ENCODE peak calls at places on chromosomes 11 and 22, in eight cellular contexts. One of them, this sample, is unnamed.

GRCh38 chr11:15938362-15938725 is 418.0 kb downstream of the SOX6 start:
- DNase-seq in astrocyte of the cerebellum: no peak
- DNase-seq in Calu3: no peak
- DNase-seq in thoracic aorta: no peak
- DNase-seq in colonic mucosa: no peak
- DNase-seq in OCI-LY7: no peak
- DNase-seq in kidney: no peak
- DNase-seq in HFFc6: no peak
- DNase-seq in this sample: no peak

GRCh38 chr22:39094717-39095389 is 2.2 kb upstream of the APOBEC3H start:
- DNase-seq in astrocyte of the cerebellum: no peak
- DNase-seq in Calu3: no peak
- DNase-seq in thoracic aorta: no peak
- DNase-seq in colonic mucosa: no peak
- DNase-seq in OCI-LY7: no peak
- DNase-seq in kidney: no peak
- DNase-seq in HFFc6: no peak
- DNase-seq in this sample: no peak

GRCh38 chr11:22304337-22304961 is 33.7 kb upstream of the SLC17A6 start:
- DNase-seq in astrocyte of the cerebellum: peak
- DNase-seq in Calu3: no peak
- DNase-seq in thoracic aorta: no peak
- DNase-seq in colonic mucosa: no peak
- DNase-seq in OCI-LY7: peak
- DNase-seq in kidney: no peak
- DNase-seq in HFFc6: peak
- DNase-seq in this sample: no peak

GRCh38 chr11:103953797-103954495 is 82.5 kb upstream of the DDI1 start:
- DNase-seq in astrocyte of the cerebellum: no peak
- DNase-seq in Calu3: no peak
- DNase-seq in thoracic aorta: no peak
- DNase-seq in colonic mucosa: no peak
- DNase-seq in OCI-LY7: no peak
- DNase-seq in kidney: no peak
- DNase-seq in HFFc6: no peak
- DNase-seq in this sample: no peak

GRCh38 chr11:89491141-89491690 is at the start of gene NOX4:
- DNase-seq in astrocyte of the cerebellum: no peak
- DNase-seq in Calu3: no peak
- DNase-seq in thoracic aorta: peak
- DNase-seq in colonic mucosa: no peak
- DNase-seq in OCI-LY7: no peak
- DNase-seq in kidney: peak
- DNase-seq in HFFc6: peak
- DNase-seq in this sample: peak

GRCh38 chr22:26517429-26517828 is 5.2 kb upstream of the TFIP11 start:
- DNase-seq in astrocyte of the cerebellum: no peak
- DNase-seq in Calu3: no peak
- DNase-seq in thoracic aorta: no peak
- DNase-seq in colonic mucosa: no peak
- DNase-seq in OCI-LY7: no peak
- DNase-seq in kidney: no peak
- DNase-seq in HFFc6: no peak
- DNase-seq in this sample: no peak

GRCh38 chr22:25903294-25903693 is 161.3 kb downstream of the MYO18B start:
- DNase-seq in astrocyte of the cerebellum: no peak
- DNase-seq in Calu3: peak
- DNase-seq in thoracic aorta: no peak
- DNase-seq in colonic mucosa: no peak
- DNase-seq in OCI-LY7: no peak
- DNase-seq in kidney: no peak
- DNase-seq in HFFc6: no peak
- DNase-seq in this sample: peak

GRCh38 chr11:7300281-7300680 is 48.6 kb downstream of the SYT9 start:
- DNase-seq in astrocyte of the cerebellum: no peak
- DNase-seq in Calu3: no peak
- DNase-seq in thoracic aorta: no peak
- DNase-seq in colonic mucosa: no peak
- DNase-seq in OCI-LY7: no peak
- DNase-seq in kidney: no peak
- DNase-seq in HFFc6: no peak
- DNase-seq in this sample: no peak

GRCh38 chr11:27075192-27075591 is 34.6 kb downstream of the BBOX1 start:
- DNase-seq in astrocyte of the cerebellum: no peak
- DNase-seq in Calu3: no peak
- DNase-seq in thoracic aorta: no peak
- DNase-seq in colonic mucosa: no peak
- DNase-seq in OCI-LY7: no peak
- DNase-seq in kidney: no peak
- DNase-seq in HFFc6: peak
- DNase-seq in this sample: no peak

GRCh38 chr11:1729692-1730011 is 20.7 kb downstream of the IFITM10 start:
- DNase-seq in astrocyte of the cerebellum: no peak
- DNase-seq in Calu3: no peak
- DNase-seq in thoracic aorta: no peak
- DNase-seq in colonic mucosa: no peak
- DNase-seq in OCI-LY7: no peak
- DNase-seq in kidney: no peak
- DNase-seq in HFFc6: peak
- DNase-seq in this sample: no peak

GRCh38 chr11:33059331-33060007 is 20.1 kb downstream of the TCP11L1 start:
- DNase-seq in astrocyte of the cerebellum: no peak
- DNase-seq in Calu3: no peak
- DNase-seq in thoracic aorta: no peak
- DNase-seq in colonic mucosa: no peak
- DNase-seq in OCI-LY7: no peak
- DNase-seq in kidney: no peak
- DNase-seq in HFFc6: no peak
- DNase-seq in this sample: no peak

GRCh38 chr22:33853200-33854097 is 66.8 kb downstream of the LARGE1 start:
- DNase-seq in astrocyte of the cerebellum: peak
- DNase-seq in Calu3: peak
- DNase-seq in thoracic aorta: no peak
- DNase-seq in colonic mucosa: peak
- DNase-seq in OCI-LY7: peak
- DNase-seq in kidney: peak
- DNase-seq in HFFc6: peak
- DNase-seq in this sample: peak

GRCh38 chr11:100827934-100828661 is 141.0 kb downstream of the ARHGAP42 start:
- DNase-seq in astrocyte of the cerebellum: peak
- DNase-seq in Calu3: peak
- DNase-seq in thoracic aorta: no peak
- DNase-seq in colonic mucosa: no peak
- DNase-seq in OCI-LY7: peak
- DNase-seq in kidney: no peak
- DNase-seq in HFFc6: no peak
- DNase-seq in this sample: no peak
- TF ChIP-seq CTCF in astrocyte of the cerebellum: peak
- TF ChIP-seq CTCF in Calu3: no peak
- TF ChIP-seq CTCF in thoracic aorta: no peak
- TF ChIP-seq CTCF in colonic mucosa: no peak
- TF ChIP-seq CTCF in OCI-LY7: no peak
- TF ChIP-seq CTCF in kidney: peak
- TF ChIP-seq CTCF in HFFc6: peak
- TF ChIP-seq CTCF in this sample: no peak

DNA sequence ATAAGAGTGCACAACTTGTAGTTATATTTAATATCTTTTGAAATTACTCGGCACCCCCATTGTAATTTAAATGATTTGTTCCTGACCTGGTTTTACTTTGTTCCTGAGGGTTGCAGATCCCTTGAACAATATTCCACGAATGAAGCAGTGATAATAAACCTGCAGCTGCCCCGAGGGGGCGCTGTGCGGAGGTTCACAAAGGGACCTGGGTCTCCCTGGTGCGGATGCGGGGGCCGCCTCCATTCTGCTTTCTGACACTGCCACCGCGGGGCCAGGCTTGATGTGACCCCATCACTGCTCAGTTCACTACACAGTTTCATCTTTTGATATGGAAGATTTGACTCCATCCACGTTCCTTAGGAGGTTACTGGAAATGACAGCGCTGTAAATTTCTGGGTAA is 62.9 kb upstream of the PRODH start:
- DNase-seq in astrocyte of the cerebellum: no peak
- DNase-seq in Calu3: no peak
- DNase-seq in thoracic aorta: no peak
- DNase-seq in colonic mucosa: no peak
- DNase-seq in OCI-LY7: peak
- DNase-seq in kidney: no peak
- DNase-seq in HFFc6: no peak
- DNase-seq in this sample: peak
- TF ChIP-seq CTCF in astrocyte of the cerebellum: peak
- TF ChIP-seq CTCF in Calu3: no peak
- TF ChIP-seq CTCF in thoracic aorta: no peak
- TF ChIP-seq CTCF in colonic mucosa: no peak
- TF ChIP-seq CTCF in OCI-LY7: peak
- TF ChIP-seq CTCF in kidney: no peak
- TF ChIP-seq CTCF in HFFc6: peak
- TF ChIP-seq CTCF in this sample: peak

DNA sequence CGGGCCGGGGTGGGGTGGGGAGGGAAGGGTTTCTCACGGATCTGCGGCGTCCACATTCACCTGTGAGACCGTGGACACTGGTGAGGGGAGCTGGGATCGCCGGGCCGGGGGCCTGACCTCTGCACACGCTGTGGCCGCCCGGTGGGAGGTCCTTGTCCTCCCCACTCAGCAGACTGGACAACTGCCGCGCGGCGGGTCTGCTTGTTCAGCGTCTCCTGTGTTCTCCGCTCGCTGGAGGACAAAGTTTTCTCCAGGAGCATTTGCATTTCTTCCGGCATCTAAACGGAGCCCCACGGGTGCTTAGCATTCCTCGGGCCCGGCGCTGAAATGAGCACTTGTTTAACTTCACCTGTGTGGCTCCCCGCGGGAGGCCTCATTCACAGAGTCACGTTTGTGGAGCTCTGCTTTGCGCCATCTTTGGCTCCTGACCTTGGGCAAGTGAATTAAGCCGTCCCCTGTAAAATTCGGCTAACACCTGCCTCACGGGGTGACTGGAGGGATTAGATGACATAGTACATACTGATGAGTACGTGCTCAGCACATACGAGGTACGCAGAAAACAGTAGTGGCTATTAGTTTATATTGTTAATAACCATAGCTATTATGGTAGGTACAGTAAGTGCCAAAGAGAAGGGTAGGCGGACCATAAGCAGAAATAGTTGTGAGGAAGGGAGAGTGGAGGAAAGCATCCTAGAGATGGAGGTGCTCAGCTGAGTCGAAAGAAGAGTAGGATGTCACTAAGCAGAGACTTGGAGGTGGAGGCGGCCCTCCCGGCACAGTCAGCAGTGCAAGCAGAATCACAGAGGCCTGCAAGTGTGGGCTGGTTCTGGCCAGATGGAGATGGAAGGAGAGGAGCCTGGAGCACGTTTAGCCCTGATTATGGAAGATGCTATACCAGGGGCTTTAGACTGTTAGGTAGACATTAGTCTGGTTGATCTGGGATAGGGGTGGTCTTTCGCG is 885 bp downstream of the TRMU start:
- DNase-seq in astrocyte of the cerebellum: no peak
- DNase-seq in Calu3: no peak
- DNase-seq in thoracic aorta: no peak
- DNase-seq in colonic mucosa: peak
- DNase-seq in OCI-LY7: peak
- DNase-seq in kidney: peak
- DNase-seq in HFFc6: peak
- DNase-seq in this sample: peak
- TF ChIP-seq CTCF in astrocyte of the cerebellum: no peak
- TF ChIP-seq CTCF in Calu3: no peak
- TF ChIP-seq CTCF in thoracic aorta: no peak
- TF ChIP-seq CTCF in colonic mucosa: no peak
- TF ChIP-seq CTCF in OCI-LY7: no peak
- TF ChIP-seq CTCF in kidney: no peak
- TF ChIP-seq CTCF in HFFc6: no peak
- TF ChIP-seq CTCF in this sample: no peak

DNA sequence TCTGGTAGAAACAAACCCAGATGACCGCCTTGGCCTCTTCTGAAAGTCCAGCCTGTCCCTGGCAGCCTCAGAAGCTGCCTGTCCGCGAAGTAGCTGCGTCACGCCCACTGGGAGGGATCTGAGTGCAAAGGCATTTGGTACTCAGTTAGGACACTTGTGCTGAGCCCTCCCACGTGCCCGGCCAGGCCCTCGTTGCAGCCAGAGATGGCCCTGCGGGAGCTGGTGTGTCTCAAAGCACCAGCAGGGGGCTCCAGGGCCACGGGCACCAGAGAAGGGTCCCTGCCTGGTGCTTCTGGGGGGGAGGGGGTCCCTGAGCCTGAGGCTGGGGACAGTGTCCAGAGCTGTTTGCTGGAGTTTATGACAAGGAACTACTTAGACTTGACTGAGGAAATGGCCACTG is 5.8 kb downstream of the SELENOO start:
- DNase-seq in astrocyte of the cerebellum: no peak
- DNase-seq in Calu3: peak
- DNase-seq in thoracic aorta: no peak
- DNase-seq in colonic mucosa: no peak
- DNase-seq in OCI-LY7: peak
- DNase-seq in kidney: peak
- DNase-seq in HFFc6: no peak
- DNase-seq in this sample: no peak
- TF ChIP-seq CTCF in astrocyte of the cerebellum: peak
- TF ChIP-seq CTCF in Calu3: peak
- TF ChIP-seq CTCF in thoracic aorta: no peak
- TF ChIP-seq CTCF in colonic mucosa: no peak
- TF ChIP-seq CTCF in OCI-LY7: peak
- TF ChIP-seq CTCF in kidney: peak
- TF ChIP-seq CTCF in HFFc6: peak
- TF ChIP-seq CTCF in this sample: peak

This sample was measured in glutamatergic neuron.